ENCODE peak calls at places on chromosomes 3 and 15, in five cellular contexts. F, N, J, Z and B are unnamed samples.

GRCh38 chr3:66012711-66013110 is 26.0 kb downstream of the MAGI1 start:
- DNase-seq in F (no peak), N (no peak), J (no peak), Z (no peak), B (no peak)

GRCh38 chr15:67783303-67783702 is 42.0 kb upstream of the SKOR1 start:
- DNase-seq in F (no peak), N (peak; percentile 13), J (no peak), Z (peak; percentile 33), B (no peak)

GRCh38 chr3:72160351-72160750 is 375.4 kb upstream of the PROK2 start:
- DNase-seq in F (no peak), N (no peak), J (no peak), Z (no peak), B (no peak)

GRCh38 chr3:81364411-81364810 is 397.0 kb downstream of the GBE1 start:
- DNase-seq in F (no peak), N (no peak), J (no peak), Z (no peak), B (no peak)

GRCh38 chr3:169400874-169401273 is 262.6 kb downstream of the MECOM start:
- DNase-seq in F (no peak), N (no peak), J (no peak), Z (peak; percentile 32), B (no peak)

GRCh38 chr3:10398341-10398740 is 77.4 kb upstream of the SEC13 start:
- DNase-seq in F (no peak), N (no peak), J (no peak), Z (no peak), B (no peak)

GRCh38 chr15:76341366-76342045 is 4.9 kb downstream of the ISL2 start:
- DNase-seq in F (peak; percentile 45), N (no peak), J (no peak), Z (peak; percentile 99), B (no peak)

GRCh38 chr3:39750677-39751076 is 58.7 kb upstream of the MYRIP start:
- DNase-seq in F (no peak), N (no peak), J (no peak), Z (no peak), B (no peak)

GRCh38 chr3:10560060-10560861 is 54.9 kb upstream of the ATP2B2 start:
- DNase-seq in F (no peak), N (no peak), J (no peak), Z (no peak), B (no peak)

GRCh38 chr15:31396881-31397560 is 70.4 kb downstream of the KLF13 start:
- DNase-seq in F (peak; percentile 97), N (no peak), J (peak; percentile 68), Z (no peak), B (peak; percentile 57)

GRCh38 chr3:192833177-192833890 is 84.3 kb downstream of the MB21D2 start:
- DNase-seq in F (no peak), N (no peak), J (peak; percentile 89), Z (no peak), B (no peak)

GRCh38 chr3:64987731-64988130 is 299.9 kb upstream of the ADAMTS9 start:
- DNase-seq in F (no peak), N (no peak), J (no peak), Z (no peak), B (no peak)

GRCh38 chr3:59895972-59896371 is 846.1 kb upstream of the CFAP20DC start:
- DNase-seq in F (no peak), N (no peak), J (no peak), Z (no peak), B (no peak)

GRCh38 chr15:69080203-69080957 is 65.9 kb downstream of the NOX5 start:
- DNase-seq in F (peak; percentile 40), N (no peak), J (peak; percentile 25), Z (no peak), B (no peak)

GRCh38 chr15:40934457-40934856 is 5.3 kb downstream of the DLL4 start:
- DNase-seq in F (no peak), N (no peak), J (no peak), Z (no peak), B (no peak)

GRCh38 chr15:88489321-88489720 is 21.8 kb downstream of the MRPS11 start:
- DNase-seq in F (no peak), N (no peak), J (no peak), Z (no peak), B (no peak)
- TF ChIP-seq CTCF in F (no peak), N (no peak), J (no peak), Z (peak; percentile 53), B (no peak)

DNA sequence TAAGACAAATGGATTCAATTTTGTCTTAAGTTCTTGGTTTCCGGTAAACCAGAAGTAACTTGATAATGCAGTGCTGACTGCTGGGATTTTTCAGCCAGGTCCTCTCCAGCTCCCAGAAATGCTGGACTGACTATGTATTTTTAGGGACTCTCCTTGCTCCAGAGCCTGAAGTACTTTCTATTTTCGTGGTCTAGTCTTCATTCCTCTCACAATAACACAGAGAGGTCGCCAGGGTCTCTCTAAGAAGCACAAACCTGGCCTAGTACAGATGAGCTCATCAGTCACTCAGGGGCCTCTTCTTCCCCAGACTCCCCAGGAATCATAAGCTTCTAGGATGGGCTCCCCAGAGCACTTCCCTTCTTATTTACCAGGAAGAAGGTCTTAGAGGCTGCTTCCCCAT is 85.8 kb downstream of the FAM174B start:
- DNase-seq in F (no peak), N (no peak), J (no peak), Z (no peak), B (no peak)
- TF ChIP-seq CTCF in F (no peak), N (no peak), J (no peak), Z (no peak), B (no peak)

GRCh38 chr15:74383695-74384565 is 16.5 kb upstream of the CYP11A1 start:
- DNase-seq in F (no peak), N (no peak), J (peak; percentile 81), Z (no peak), B (peak; percentile 92)
- TF ChIP-seq CTCF in F (no peak), N (no peak), J (no peak), Z (peak; percentile 20), B (no peak)

GRCh38 chr15:65026756-65027155 is 2.7 kb downstream of the MTFMT start:
- DNase-seq in F (no peak), N (no peak), J (no peak), Z (no peak), B (no peak)

GRCh38 chr15:65028338-65028737 is 1.1 kb downstream of the MTFMT start:
- DNase-seq in F (peak; percentile 57), N (no peak), J (no peak), Z (no peak), B (no peak)

GRCh38 chr15:65029736-65030208 is 333 bp upstream of the MTFMT start:
- DNase-seq in F (no peak), N (no peak), J (no peak), Z (no peak), B (no peak)

GRCh38 chr15:65027593-65027992 is 1.8 kb downstream of the MTFMT start:
- DNase-seq in F (no peak), N (no peak), J (no peak), Z (no peak), B (no peak)

DNA sequence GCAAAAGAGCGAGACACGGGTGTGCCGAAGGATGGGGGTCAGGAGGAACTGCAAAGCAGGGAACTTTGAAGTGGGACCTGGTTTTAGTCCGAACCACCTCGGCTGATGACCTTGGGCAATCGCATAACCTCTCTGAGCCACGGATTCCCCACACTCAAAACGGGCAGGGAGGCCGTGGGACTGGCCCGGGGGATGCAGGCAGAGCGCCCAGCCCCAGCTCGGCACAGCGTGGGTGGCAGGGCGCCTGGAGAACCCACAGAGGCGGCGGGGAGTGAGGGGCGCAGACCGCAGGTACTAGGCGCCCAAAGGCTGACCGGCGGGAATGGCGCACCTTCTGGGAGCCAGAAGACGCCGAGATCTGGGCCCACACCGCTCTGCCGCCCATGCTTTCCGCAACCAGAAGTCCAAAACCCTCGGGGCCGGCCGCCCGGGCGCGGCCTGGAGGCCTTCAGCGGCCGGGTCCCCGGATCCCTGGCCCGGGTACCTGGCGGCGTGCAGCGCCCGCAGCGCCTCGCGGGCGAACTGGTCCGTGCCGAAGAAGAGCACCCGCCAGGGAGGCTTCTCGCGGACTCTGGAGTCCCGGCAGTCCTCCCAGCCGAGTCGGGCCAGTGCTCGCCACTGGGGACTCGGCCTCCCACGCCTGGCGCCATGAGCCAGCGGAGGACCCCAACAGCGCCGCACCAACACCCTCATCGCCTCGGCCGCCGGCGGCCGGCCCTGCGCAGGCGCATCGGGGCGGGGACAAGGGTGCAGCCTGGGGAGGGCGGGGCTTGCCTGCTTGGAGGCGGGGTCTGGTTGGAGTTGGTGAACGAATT is at the start of gene MTFMT:
- DNase-seq in F (peak; percentile 95), N (peak; percentile 88), J (peak; percentile 72), Z (peak; percentile 93), B (peak; percentile 96)
- TF ChIP-seq CTCF in F (no peak), N (no peak), J (no peak), Z (peak; percentile 20), B (no peak)

GRCh38 chr15:93327364-93327763 is 238.4 kb upstream of the RGMA start:
- DNase-seq in F (no peak), N (no peak), J (no peak), Z (no peak), B (no peak)

GRCh38 chr15:93331545-93332117 is 242.6 kb upstream of the RGMA start:
- DNase-seq in F (no peak), N (no peak), J (no peak), Z (no peak), B (no peak)

GRCh38 chr15:93333826-93334225 is 244.8 kb upstream of the RGMA start:
- DNase-seq in F (no peak), N (no peak), J (no peak), Z (no peak), B (no peak)

DNA sequence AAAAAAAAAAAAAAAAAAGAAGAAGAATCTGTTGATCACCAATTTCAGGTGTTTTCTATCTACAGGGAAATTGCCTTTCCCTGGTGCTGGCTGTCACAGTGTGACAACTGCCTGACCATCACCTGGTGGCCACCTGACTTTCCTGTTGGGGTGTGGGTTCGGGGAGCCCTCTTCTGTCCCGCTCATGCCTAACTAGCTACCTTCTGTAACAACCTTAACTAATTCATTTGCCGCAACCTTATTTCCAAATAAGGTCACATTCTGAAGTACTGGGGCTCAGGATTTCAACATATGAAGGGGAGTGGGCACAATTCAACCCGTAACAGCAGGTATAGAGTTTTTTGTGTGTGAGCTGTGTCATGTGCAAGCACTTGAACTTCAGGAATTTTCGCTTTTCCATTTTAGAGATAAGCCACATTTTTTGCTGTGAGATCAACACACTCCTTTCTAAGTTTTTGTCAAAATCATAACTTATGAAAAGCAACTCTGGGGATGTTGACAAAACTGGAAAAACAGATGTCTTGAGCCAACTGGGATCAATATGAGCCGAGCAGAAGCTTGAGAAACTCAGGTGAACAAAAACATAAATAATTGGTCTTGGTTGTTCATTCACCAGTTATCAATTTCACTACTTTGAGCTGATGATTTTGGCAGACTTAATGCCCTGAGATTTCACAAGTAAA is 242.0 kb upstream of the RGMA start:
- DNase-seq in F (no peak), N (no peak), J (no peak), Z (no peak), B (no peak)
- TF ChIP-seq CTCF in F (no peak), N (no peak), J (no peak), Z (no peak), B (no peak)

GRCh38 chr15:52292780-52293392 is 2.7 kb downstream of the MYO5C start:
- DNase-seq in F (no peak), N (no peak), J (no peak), Z (no peak), B (no peak)
- TF ChIP-seq CTCF in F (no peak), N (no peak), J (no peak), Z (no peak), B (no peak)

GRCh38 chr15:53586815-53587214 is 172.6 kb downstream of the WDR72 start:
- DNase-seq in F (peak; percentile 80), N (no peak), J (no peak), Z (peak; percentile 75), B (peak; percentile 59)
- TF ChIP-seq CTCF in F (peak; percentile 62), N (no peak), J (no peak), Z (peak; percentile 76), B (peak; percentile 40)

GRCh38 chr3:151578495-151578894 is 117.6 kb upstream of the IGSF10 start:
- DNase-seq in F (no peak), N (no peak), J (no peak), Z (no peak), B (no peak)
- TF ChIP-seq CTCF in F (no peak), N (no peak), J (no peak), Z (no peak), B (no peak)